ENCODE peak calls at places on chromosomes 12 and 14, in nine cellular contexts. M, Q, K, O, R, W, B, P and V are unnamed samples.

GRCh38 chr14:89617142-89617460 is 200.1 kb upstream of the FOXN3 start:
- DNase-seq in M (no peak), Q (no peak), K (no peak), O (peak), R (no peak), W (no peak), B (no peak), P (no peak), V (no peak)

GRCh38 chr14:99603471-99603933 is 505 bp downstream of the CCDC85C start:
- DNase-seq in M (peak), Q (no peak), K (peak), O (peak), R (peak), W (peak), B (peak), P (peak), V (no peak)

GRCh38 chr14:91277546-91278382 is 33.3 kb upstream of the GPR68 start:
- DNase-seq in M (peak), Q (no peak), K (no peak), O (no peak), R (no peak), W (no peak), B (no peak), P (no peak), V (peak)

GRCh38 chr14:95424533-95424932 is 91.9 kb downstream of the SYNE3 start:
- DNase-seq in M (no peak), Q (no peak), K (peak), O (peak), R (no peak), W (no peak), B (no peak), P (no peak), V (no peak)

GRCh38 chr12:31778687-31779086 is 49.9 kb upstream of the AMN1 start:
- DNase-seq in M (no peak), Q (no peak), K (no peak), O (no peak), R (no peak), W (no peak), B (no peak), P (no peak), V (no peak)

GRCh38 chr12:54147186-54147585 is 41.6 kb downstream of the SMUG1 start:
- DNase-seq in M (no peak), Q (no peak), K (no peak), O (peak), R (no peak), W (no peak), B (no peak), P (no peak), V (no peak)

GRCh38 chr14:91237219-91237618 is 7.3 kb downstream of the GPR68 start:
- DNase-seq in M (no peak), Q (no peak), K (peak), O (peak), R (no peak), W (no peak), B (no peak), P (no peak), V (no peak)

GRCh38 chr14:103629503-103630121 is 601 bp downstream of the KLC1 start:
- DNase-seq in M (peak), Q (peak), K (peak), O (no peak), R (peak), W (peak), B (peak), P (peak), V (no peak)

GRCh38 chr12:20369164-20370000 is 1.0 kb downstream of the PDE3A start:
- DNase-seq in M (no peak), Q (peak), K (peak), O (peak), R (no peak), W (no peak), B (peak), P (no peak), V (no peak)

GRCh38 chr14:100442473-100443260 is 119.5 kb downstream of the SLC25A47 start:
- DNase-seq in M (no peak), Q (no peak), K (no peak), O (no peak), R (no peak), W (no peak), B (no peak), P (no peak), V (no peak)

GRCh38 chr12:22733756-22734155 is 108.8 kb downstream of the ETNK1 start:
- DNase-seq in M (no peak), Q (no peak), K (no peak), O (no peak), R (no peak), W (no peak), B (no peak), P (no peak), V (no peak)

GRCh38 chr14:68788275-68789001 is 4.4 kb downstream of the ZFP36L1 start:
- DNase-seq in M (no peak), Q (no peak), K (no peak), O (peak), R (no peak), W (no peak), B (no peak), P (no peak), V (no peak)

GRCh38 chr12:6553051-6553868 is 2.6 kb downstream of the IFFO1 start:
- DNase-seq in M (no peak), Q (no peak), K (peak), O (peak), R (no peak), W (no peak), B (no peak), P (peak), V (no peak)

GRCh38 chr12:27083861-27084271 is 1.5 kb upstream of the C12orf71 start:
- DNase-seq in M (no peak), Q (no peak), K (peak), O (peak), R (no peak), W (no peak), B (no peak), P (no peak), V (no peak)